ENCODE peak calls at places on chromosomes 6 and 20, in five cellular contexts. E, N, I, R and A are unnamed samples.

GRCh38 chr6:30955367-30956042 is 14.7 kb downstream of the MUCL3 start:
- DNase-seq in E (peak), N (peak), I (peak), R (peak), A (peak)

GRCh38 chr6:118810420-118811027 is 83.4 kb upstream of the ASF1A start:
- DNase-seq in E (no peak), N (no peak), I (peak), R (no peak), A (no peak)

GRCh38 chr20:47825011-47825762 is 39.9 kb upstream of the SULF2 start:
- DNase-seq in E (no peak), N (no peak), I (no peak), R (no peak), A (no peak)

GRCh38 chr20:46056970-46057855 is 28.2 kb downstream of the SLC12A5 start:
- DNase-seq in E (peak), N (peak), I (peak), R (peak), A (peak)

GRCh38 chr6:44722736-44723135 is 335.2 kb downstream of the CDC5L start:
- DNase-seq in E (no peak), N (no peak), I (no peak), R (no peak), A (no peak)

GRCh38 chr6:152458648-152459047 is 178.5 kb downstream of the SYNE1 start:
- DNase-seq in E (peak), N (no peak), I (no peak), R (no peak), A (no peak)

GRCh38 chr20:45911486-45912343 is at the start of gene PLTP:
- DNase-seq in E (peak), N (peak), I (peak), R (peak), A (peak)

GRCh38 chr6:109690373-109690739 is 646 bp downstream of the AK9 start:
- DNase-seq in E (no peak), N (peak), I (peak), R (peak), A (peak)

GRCh38 chr20:14360386-14360785 is 23.0 kb upstream of the FLRT3 start:
- DNase-seq in E (peak), N (no peak), I (no peak), R (no peak), A (no peak)

GRCh38 chr6:109653264-109653663 is 37.7 kb downstream of the AK9 start:
- DNase-seq in E (no peak), N (no peak), I (no peak), R (no peak), A (no peak)

GRCh38 chr6:37643851-37644672 is 53.6 kb downstream of the MDGA1 start:
- DNase-seq in E (no peak), N (no peak), I (no peak), R (no peak), A (no peak)

GRCh38 chr6:87909849-87910248 is 137.8 kb upstream of the SPACA1 start:
- DNase-seq in E (peak), N (no peak), I (no peak), R (no peak), A (no peak)

GRCh38 chr6:74598473-74599393 is 607.1 kb downstream of the COL12A1 start:
- DNase-seq in E (peak), N (no peak), I (peak), R (no peak), A (no peak)

GRCh38 chr6:24540197-24540596 is 45.4 kb downstream of the ALDH5A1 start:
- DNase-seq in E (no peak), N (no peak), I (no peak), R (no peak), A (no peak)

GRCh38 chr6:52087498-52087999 is at the start of gene PKHD1:
- DNase-seq in E (peak), N (no peak), I (peak), R (no peak), A (no peak)

GRCh38 chr6:52724406-52725121 is 38.7 kb downstream of the GSTA2 start:
- DNase-seq in E (peak), N (peak), I (peak), R (peak), A (peak)

GRCh38 chr6:868212-868611 is 175.3 kb upstream of the EXOC2 start:
- DNase-seq in E (no peak), N (no peak), I (no peak), R (no peak), A (no peak)

GRCh38 chr6:72984981-72985665 is 240.2 kb downstream of the KHDC1L start:
- DNase-seq in E (peak), N (no peak), I (no peak), R (no peak), A (no peak)

GRCh38 chr6:35449287-35449881 is 2.8 kb upstream of the FANCE start:
- DNase-seq in E (peak), N (no peak), I (peak), R (peak), A (no peak)

GRCh38 chr6:18397701-18398100 is 10.6 kb downstream of the RNF144B start:
- DNase-seq in E (no peak), N (no peak), I (no peak), R (no peak), A (no peak)

GRCh38 chr6:44268095-44268628 is 2.1 kb upstream of the TMEM151B start:
- DNase-seq in E (no peak), N (peak), I (peak), R (peak), A (peak)

GRCh38 chr20:57470666-57471495 is 54.1 kb downstream of the CTCFL start:
- DNase-seq in E (no peak), N (no peak), I (no peak), R (no peak), A (no peak)

GRCh38 chr6:9484091-9484490 is 930.8 kb downstream of the TFAP2A start:
- DNase-seq in E (peak), N (no peak), I (no peak), R (no peak), A (no peak)

GRCh38 chr20:62400541-62400940 is 6.5 kb downstream of the CABLES2 start:
- DNase-seq in E (no peak), N (no peak), I (no peak), R (no peak), A (no peak)

GRCh38 chr20:62402456-62402855 is 4.6 kb downstream of the CABLES2 start:
- DNase-seq in E (no peak), N (no peak), I (no peak), R (no peak), A (no peak)

GRCh38 chr20:62400021-62400420 is 7.1 kb downstream of the CABLES2 start:
- DNase-seq in E (no peak), N (no peak), I (no peak), R (no peak), A (no peak)

GRCh38 chr20:62403331-62403730 is 3.8 kb downstream of the CABLES2 start:
- DNase-seq in E (no peak), N (no peak), I (no peak), R (no peak), A (no peak)

GRCh38 chr20:62401331-62401779 is 5.7 kb downstream of the CABLES2 start:
- DNase-seq in E (no peak), N (peak), I (no peak), R (peak), A (no peak)
- TF ChIP-seq CTCF in E (no peak), N (peak), I (no peak), R (peak), A (peak)

GRCh38 chr6:85537055-85537494 is 56.6 kb downstream of the SNX14 start:
- DNase-seq in E (peak), N (no peak), I (peak), R (no peak), A (no peak)
- TF ChIP-seq CTCF in E (peak), N (peak), I (peak), R (peak), A (peak)

GRCh38 chr6:149567194-149567586 is 1.0 kb downstream of the GINM1 start:
- DNase-seq in E (no peak), N (no peak), I (peak), R (no peak), A (no peak)
- TF ChIP-seq CTCF in E (no peak), N (no peak), I (no peak), R (no peak), A (no peak)

DNA sequence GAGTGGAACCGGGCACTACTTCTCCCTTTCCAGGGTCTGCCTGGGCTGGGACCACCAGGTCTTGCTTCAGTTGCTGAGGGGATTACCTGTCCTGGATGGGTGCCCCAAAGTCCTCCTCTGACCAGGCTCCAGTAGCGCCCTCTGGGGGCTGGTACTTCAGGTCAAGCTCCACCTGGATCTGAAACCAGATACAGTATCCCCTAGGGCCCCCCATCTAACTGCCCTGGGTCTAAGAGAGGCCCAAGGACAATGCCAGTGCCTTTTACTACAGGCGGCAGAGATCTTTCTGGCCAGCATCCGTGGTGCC is 11.2 kb upstream of the SPAG4 start:
- DNase-seq in E (no peak), N (peak), I (no peak), R (no peak), A (no peak)
- TF ChIP-seq CTCF in E (peak), N (no peak), I (peak), R (no peak), A (peak)

GRCh38 chr6:112330071-112330876 is 16.9 kb upstream of the RFPL4B start:
- DNase-seq in E (peak), N (no peak), I (no peak), R (no peak), A (no peak)
- TF ChIP-seq CTCF in E (peak), N (no peak), I (no peak), R (no peak), A (no peak)

GRCh38 chr20:31664696-31665354 is 27.1 kb downstream of the COX4I2 start:
- DNase-seq in E (no peak), N (no peak), I (no peak), R (no peak), A (no peak)

GRCh38 chr20:31663524-31663837 is 25.8 kb downstream of the COX4I2 start:
- DNase-seq in E (no peak), N (no peak), I (no peak), R (no peak), A (no peak)

GRCh38 chr20:31661625-31662371 is 24.1 kb downstream of the COX4I2 start:
- DNase-seq in E (peak), N (peak), I (peak), R (peak), A (peak)

GRCh38 chr20:31663838-31664695 is 26.4 kb downstream of the COX4I2 start:
- DNase-seq in E (no peak), N (no peak), I (no peak), R (no peak), A (peak)

GRCh38 chr20:31662372-31662854 is 24.7 kb downstream of the COX4I2 start:
- DNase-seq in E (no peak), N (no peak), I (no peak), R (no peak), A (no peak)
- TF ChIP-seq CTCF in E (no peak), N (no peak), I (no peak), R (no peak), A (no peak)

GRCh38 chr20:1720226-1720625 is 62.6 kb upstream of the SIRPG start:
- DNase-seq in E (no peak), N (no peak), I (no peak), R (no peak), A (no peak)

GRCh38 chr20:1720845-1721475 is 63.4 kb upstream of the SIRPG start:
- DNase-seq in E (no peak), N (no peak), I (no peak), R (no peak), A (no peak)

GRCh38 chr20:1718604-1719384 is 61.2 kb upstream of the SIRPG start:
- DNase-seq in E (peak), N (no peak), I (no peak), R (no peak), A (no peak)

GRCh38 chr20:1721687-1722512 is 64.3 kb upstream of the SIRPG start:
- DNase-seq in E (no peak), N (no peak), I (peak), R (no peak), A (no peak)

GRCh38 chr20:1722513-1723050 is 65.0 kb upstream of the SIRPG start:
- DNase-seq in E (no peak), N (no peak), I (no peak), R (no peak), A (no peak)
- TF ChIP-seq CTCF in E (no peak), N (no peak), I (no peak), R (no peak), A (no peak)

GRCh38 chr6:33248643-33248931 is 23.1 kb downstream of the VPS52 start:
- DNase-seq in E (peak), N (no peak), I (no peak), R (no peak), A (no peak)

GRCh38 chr6:33249732-33250625 is 21.7 kb downstream of the VPS52 start:
- DNase-seq in E (peak), N (peak), I (no peak), R (peak), A (no peak)

GRCh38 chr6:33250731-33251130 is 20.9 kb downstream of the VPS52 start:
- DNase-seq in E (no peak), N (no peak), I (no peak), R (no peak), A (no peak)

GRCh38 chr6:33247977-33248642 is 23.6 kb downstream of the VPS52 start:
- DNase-seq in E (peak), N (peak), I (peak), R (peak), A (peak)

DNA sequence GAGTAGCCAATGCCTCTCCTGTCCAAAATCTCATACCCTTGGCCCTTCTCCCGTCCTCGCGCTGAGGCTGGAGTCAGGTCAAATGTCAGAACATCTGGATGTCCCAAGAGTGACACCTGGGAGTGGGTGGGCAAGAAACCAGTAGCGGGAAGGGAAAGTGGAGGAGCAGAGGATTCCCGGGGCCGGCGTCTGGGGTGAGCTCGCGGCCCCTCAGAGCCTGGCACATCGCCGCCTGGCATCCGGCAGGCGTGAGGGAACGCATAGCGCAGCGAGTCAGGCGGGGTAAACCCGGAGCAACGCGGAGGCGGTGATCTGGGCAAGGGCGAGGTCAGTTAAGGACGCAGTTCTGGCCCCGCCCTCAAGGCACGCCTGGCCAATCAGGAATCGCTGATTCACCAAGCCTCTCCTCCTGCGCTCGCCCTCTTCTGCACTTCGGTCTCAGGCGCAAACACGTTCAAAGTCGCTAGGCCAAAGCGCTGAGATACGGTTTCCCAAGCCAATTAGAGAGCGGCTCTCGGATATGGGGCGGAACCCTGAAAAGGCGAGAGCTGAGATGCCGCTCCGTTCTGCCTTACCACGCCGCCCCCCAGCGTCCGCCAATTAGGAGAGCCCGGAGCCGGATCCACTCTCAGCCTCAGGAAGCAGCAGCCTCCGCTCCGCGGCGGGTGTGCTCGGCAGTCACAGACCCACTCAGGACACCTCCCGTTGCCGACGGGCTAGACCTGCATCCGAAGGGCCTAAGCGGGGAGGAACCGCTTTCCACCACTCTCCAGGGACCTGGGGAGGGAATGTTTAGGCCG is 22.5 kb downstream of the VPS52 start:
- DNase-seq in E (peak), N (peak), I (peak), R (peak), A (peak)
- TF ChIP-seq CTCF in E (peak), N (no peak), I (no peak), R (no peak), A (no peak)